ENCODE peak calls at places on chromosomes 6 and 20, in ten cellular contexts. J is CD8-positive, alpha-beta T cell; Q is GM04504; I is NCI-H748 treated with DMSO at 0.1 percent for 48 hours; N is activated CD8-positive, alpha-beta memory T cell treated with anti-CD3 and anti-CD28 coated beads for 24 hours; L is activated CD8-positive, alpha-beta T cell treated with anti-CD3 and anti-CD28 coated beads for 36 hours; E is foreskin keratinocyte; F is stimulated activated naive CD4-positive, alpha-beta T cell; U is endothelial cell of umbilical vein; D is amniotic stem cell. T is an unnamed sample.
A peak's percentile ranks its signal among the peaks of the same experiment; 100 is the strongest.

GRCh38 chr20:61725966-61726365 is 339.7 kb downstream of the TAF4 start:
- DNase-seq in Q (no peak), F (no peak), I (no peak), N (no peak), L (no peak), E (no peak), D (no peak), U (no peak), J (no peak), T (no peak)

GRCh38 chr20:47876348-47877056 is 91.2 kb upstream of the SULF2 start:
- DNase-seq in E (no peak), U (peak; percentile 20), D (no peak), Q (no peak), I (peak; percentile 32), N (no peak), J (no peak), L (no peak), F (no peak), T (no peak)

GRCh38 chr20:63529180-63529860 is 7.9 kb downstream of the PTK6 start:
- DNase-seq in F (no peak), E (no peak), I (no peak), J (no peak), Q (no peak), D (no peak), N (no peak), L (no peak), U (no peak), T (no peak)

GRCh38 chr6:20334961-20335360 is 66.7 kb upstream of the E2F3 start:
- DNase-seq in F (no peak), U (no peak), E (no peak), L (no peak), N (no peak), I (no peak), D (no peak), Q (no peak), J (no peak), T (no peak)

GRCh38 chr20:38156888-38157634 is 8.0 kb downstream of the TGM2 start:
- DNase-seq in F (no peak), D (no peak), E (no peak), I (no peak), J (no peak), N (no peak), Q (no peak), U (peak; percentile 40), L (no peak), T (no peak)

GRCh38 chr6:120274547-120274946 is 925.0 kb upstream of the MAN1A1 start:
- DNase-seq in N (no peak), Q (no peak), F (no peak), U (no peak), D (no peak), L (no peak), J (no peak), E (no peak), I (no peak), T (no peak)

GRCh38 chr6:90386796-90387390 is 90.2 kb upstream of the BACH2 start:
- DNase-seq in U (no peak), E (no peak), I (no peak), N (no peak), F (no peak), D (no peak), J (no peak), L (no peak), Q (no peak), T (no peak)

GRCh38 chr6:159084493-159085091 is 39.8 kb upstream of the TAGAP start:
- DNase-seq in J (no peak), F (no peak), Q (peak; percentile 10), L (no peak), D (no peak), E (no peak), I (no peak), U (no peak), N (no peak), T (no peak)

GRCh38 chr20:40942775-40943174 is 85.8 kb upstream of the TOP1 start:
- DNase-seq in E (no peak), F (no peak), Q (no peak), N (no peak), D (no peak), I (no peak), J (no peak), L (no peak), U (no peak), T (peak; percentile 48)

GRCh38 chr20:13105864-13106457 is 97.2 kb downstream of the SPTLC3 start:
- DNase-seq in D (peak; percentile 17), F (no peak), Q (peak; percentile 4), U (peak; percentile 34), I (peak; percentile 59), L (no peak), E (no peak), N (no peak), J (no peak), T (peak; percentile 28)

GRCh38 chr6:32604434-32604877 is 14.8 kb upstream of the HLA-DRB1 start:
- DNase-seq in E (no peak), J (no peak), Q (no peak), L (no peak), F (no peak), N (no peak), D (no peak), U (no peak), I (no peak), T (no peak)

GRCh38 chr20:18504479-18505060 is 3.2 kb upstream of the SEC23B start:
- DNase-seq in F (no peak), D (no peak), Q (no peak), N (no peak), J (no peak), L (no peak), I (no peak), U (peak; percentile 31), E (no peak), T (no peak)

GRCh38 chr20:63086421-63087235 is 79.9 kb upstream of the BHLHE23 start:
- DNase-seq in U (no peak), J (no peak), N (peak; percentile 41), Q (no peak), I (no peak), E (no peak), L (no peak), D (no peak), F (no peak), T (no peak)

GRCh38 chr6:116352515-116353471 is 18.0 kb upstream of the DSE start:
- DNase-seq in D (no peak), L (no peak), J (no peak), E (no peak), I (no peak), U (no peak), Q (peak; percentile 54), N (no peak), F (no peak), T (no peak)

GRCh38 chr6:100455230-100456124 is 9.2 kb downstream of the SIM1 start:
- DNase-seq in E (no peak), N (no peak), J (no peak), U (no peak), F (no peak), D (no peak), I (peak; percentile 51), L (no peak), Q (no peak), T (no peak)

GRCh38 chr6:1579096-1579495 is 30.6 kb upstream of the FOXC1 start:
- DNase-seq in L (no peak), E (no peak), U (no peak), Q (no peak), I (no peak), F (no peak), J (no peak), D (no peak), N (no peak), T (no peak)

GRCh38 chr6:40962241-40962640 is 76.8 kb downstream of the UNC5CL start:
- DNase-seq in Q (peak; percentile 93), F (no peak), U (peak; percentile 65), L (peak; percentile 41), J (no peak), D (no peak), I (no peak), N (no peak), E (peak; percentile 98), T (peak; percentile 84)

GRCh38 chr6:139392834-139393233 is 18.4 kb upstream of the CITED2 start:
- DNase-seq in D (no peak), J (no peak), Q (no peak), I (no peak), U (no peak), L (no peak), E (no peak), F (no peak), N (no peak), T (no peak)

GRCh38 chr20:50101900-50102299 is 11.1 kb downstream of the UBE2V1 start:
- DNase-seq in L (no peak), U (no peak), F (no peak), D (no peak), J (no peak), E (no peak), N (peak; percentile 30), Q (no peak), I (no peak), T (no peak)